ENCODE peak calls at places on chromosomes 5 and 9, in eight cellular contexts. W is ovary; G is tibial artery; Q is CD4-positive, alpha-beta T cell; K is dorsolateral prefrontal cortex; L is RWPE1; A is fibroblast of lung; E is mammary epithelial cell. D is an unnamed sample.
A peak's percentile ranks its signal among the peaks of the same experiment; 100 is the strongest.

GRCh38 chr5:124231794-124232193 is 514.6 kb downstream of the ZNF608 start:
- DNase-seq in W (no peak), G (no peak), Q (no peak), K (no peak), L (no peak), A (no peak), E (no peak), D (no peak)

GRCh38 chr9:116345817-116346216 is 192.2 kb downstream of the PAPPA start:
- DNase-seq in W (no peak), G (no peak), Q (no peak), K (no peak), L (no peak), A (no peak), E (no peak), D (no peak)

GRCh38 chr5:115377468-115378217 is 81.2 kb upstream of the CCDC112 start:
- DNase-seq in W (no peak), G (no peak), Q (no peak), K (no peak), L (peak; percentile 78), A (peak; percentile 93), E (peak; percentile 66), D (peak; percentile 69)

GRCh38 chr5:169226904-169227303 is 74.0 kb downstream of the SLIT3 start:
- DNase-seq in W (no peak), G (no peak), Q (no peak), K (no peak), L (no peak), A (no peak), E (no peak), D (no peak)

GRCh38 chr9:131714161-131714646 is 25.7 kb downstream of the RAPGEF1 start:
- DNase-seq in W (peak; percentile 35), G (peak; percentile 90), Q (no peak), K (no peak), L (peak; percentile 98), A (peak; percentile 94), E (peak; percentile 93), D (peak; percentile 80)

GRCh38 chr5:172276214-172276613 is 7.3 kb downstream of the UBTD2 start:
- DNase-seq in W (no peak), G (no peak), Q (no peak), K (no peak), L (peak; percentile 27), A (no peak), E (peak; percentile 27), D (peak; percentile 4)

GRCh38 chr5:113250341-113250953 is 184.3 kb downstream of the TSSK1B start:
- DNase-seq in W (peak; percentile 84), G (peak; percentile 25), Q (no peak), K (no peak), L (no peak), A (peak; percentile 97), E (no peak), D (peak; percentile 91)

GRCh38 chr5:149001154-149001553 is 61.7 kb downstream of the SH3TC2 start:
- DNase-seq in W (no peak), G (no peak), Q (no peak), K (no peak), L (no peak), A (no peak), E (peak; percentile 63), D (no peak)

GRCh38 chr9:117278020-117278419 is 136.8 kb downstream of the ASTN2 start:
- DNase-seq in W (no peak), G (no peak), Q (no peak), K (no peak), L (no peak), A (no peak), E (no peak), D (no peak)

GRCh38 chr5:72283358-72283757 is 36.7 kb downstream of the MRPS27 start:
- DNase-seq in W (no peak), G (no peak), Q (no peak), K (no peak), L (no peak), A (peak; percentile 9), E (no peak), D (no peak)

GRCh38 chr5:1658665-1659064 is 134.9 kb upstream of the LPCAT1 start:
- DNase-seq in W (no peak), G (no peak), Q (no peak), K (no peak), L (no peak), A (no peak), E (no peak), D (no peak)

GRCh38 chr5:163649522-163649921 is 144.1 kb downstream of the MAT2B start:
- DNase-seq in W (no peak), G (no peak), Q (no peak), K (no peak), L (peak; percentile 65), A (peak; percentile 50), E (peak; percentile 82), D (peak; percentile 0)

GRCh38 chr5:179878222-179879002 is 19.8 kb upstream of the MRNIP start:
- DNase-seq in W (no peak), G (no peak), Q (no peak), K (no peak), L (no peak), A (no peak), E (no peak), D (no peak)

GRCh38 chr9:69801994-69802393 is 18.6 kb upstream of the CFAP95 start:
- DNase-seq in W (no peak), G (no peak), Q (no peak), K (no peak), L (no peak), A (no peak), E (no peak), D (no peak)

GRCh38 chr9:32939576-32939975 is 61.9 kb downstream of the APTX start:
- DNase-seq in W (no peak), G (no peak), Q (no peak), K (no peak), L (no peak), A (no peak), E (peak; percentile 14), D (no peak)

GRCh38 chr5:657570-657969 is 35.6 kb downstream of the TPPP start:
- DNase-seq in W (no peak), G (no peak), Q (no peak), K (no peak), L (peak; percentile 64), A (peak; percentile 95), E (no peak), D (peak; percentile 99)

GRCh38 chr5:142798099-142798768 is 28.1 kb downstream of the ARHGAP26 start:
- DNase-seq in W (no peak), G (peak; percentile 51), Q (no peak), K (no peak), L (no peak), A (no peak), E (no peak), D (no peak)

GRCh38 chr5:141513021-141513626 is 24.2 kb downstream of the PCDHGC5 start:
- DNase-seq in W (peak; percentile 62), G (peak; percentile 48), Q (peak; percentile 19), K (no peak), L (no peak), A (peak; percentile 57), E (no peak), D (peak; percentile 51)

GRCh38 chr5:72307573-72307967 is 12.5 kb downstream of the MRPS27 start:
- DNase-seq in W (no peak), G (no peak), Q (no peak), K (no peak), L (peak; percentile 20), A (peak; percentile 17), E (no peak), D (no peak)

GRCh38 chr9:127568971-127569818 is 42.9 kb upstream of the STXBP1 start:
- DNase-seq in W (peak; percentile 89), G (peak; percentile 81), Q (peak; percentile 67), K (no peak), L (peak; percentile 97), A (peak; percentile 75), E (peak; percentile 80), D (no peak)

GRCh38 chr5:91419136-91419535 is 36.0 kb upstream of the ARRDC3 start:
- DNase-seq in W (no peak), G (no peak), Q (no peak), K (no peak), L (no peak), A (no peak), E (no peak), D (no peak)

DNA sequence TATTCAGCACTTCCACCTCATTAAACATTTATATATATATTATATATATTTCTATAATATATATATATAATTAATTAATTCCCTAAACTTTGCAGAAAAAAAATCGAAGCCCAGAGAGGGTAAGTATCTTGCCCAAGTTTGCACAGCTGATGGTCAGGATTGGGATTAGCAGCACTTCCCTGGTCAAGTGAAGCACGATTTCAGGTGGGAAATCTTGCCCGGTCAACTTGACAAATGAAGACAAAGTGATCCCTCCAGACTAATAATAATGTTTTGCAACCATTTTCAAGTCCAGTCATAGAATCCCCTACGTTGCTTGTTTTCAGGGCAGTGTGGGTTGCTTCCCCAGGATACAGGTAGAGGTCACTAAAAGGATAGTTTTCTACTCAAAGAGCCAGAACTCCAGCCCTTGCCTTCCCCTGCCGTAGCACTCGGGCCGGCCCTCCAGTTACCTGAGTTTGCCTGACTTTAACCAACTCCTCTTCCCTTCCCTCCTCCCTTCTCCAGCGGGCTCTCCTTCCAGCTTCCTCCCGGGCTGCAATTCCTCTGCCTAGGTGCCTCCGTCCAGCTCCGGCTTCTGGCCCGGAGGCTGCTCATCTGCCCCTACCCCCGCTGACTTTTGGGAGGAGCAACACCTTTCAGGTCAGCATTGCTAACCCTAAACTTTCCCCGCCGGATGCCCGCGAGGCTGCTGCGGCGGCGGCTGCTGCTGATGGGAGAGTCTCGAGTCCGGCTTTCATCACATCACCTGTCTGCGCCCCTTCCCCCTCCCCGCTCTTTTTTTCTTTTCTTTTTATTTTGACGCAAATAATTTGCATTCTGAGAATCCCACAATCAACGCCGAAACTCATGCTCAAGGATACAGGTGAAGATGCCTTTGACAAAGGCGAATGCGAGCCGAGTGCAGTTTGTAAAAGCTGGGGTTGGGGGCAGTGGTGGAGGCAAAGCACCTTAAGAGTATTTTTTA is 928 bp downstream of the PRLR start:
- DNase-seq in W (peak; percentile 27), G (no peak), Q (no peak), K (no peak), L (peak; percentile 44), A (no peak), E (peak; percentile 9), D (no peak)
- TF ChIP-seq CTCF in W (no peak), G (no peak), Q (no peak), K (no peak), L (no peak), A (no peak), E (peak; percentile 15), D (peak; percentile 7)

GRCh38 chr9:89497978-89498844 is at the start of gene SEMA4D:
- DNase-seq in W (peak; percentile 85), G (peak; percentile 72), Q (no peak), K (peak; percentile 66), L (peak; percentile 68), A (peak; percentile 36), E (peak; percentile 45), D (peak; percentile 11)
- H3K27ac ChIP-seq in W (peak within 1 kb of the TSS; percentile 68), G (peak within 1 kb of the TSS; percentile 39), Q (peak within 1 kb of the TSS; percentile 68), K (peak within 1 kb of the TSS; percentile 83), L (no peak within 1 kb of the TSS), A (no peak within 1 kb of the TSS), E (no peak within 1 kb of the TSS), D (no peak within 1 kb of the TSS)

DNA sequence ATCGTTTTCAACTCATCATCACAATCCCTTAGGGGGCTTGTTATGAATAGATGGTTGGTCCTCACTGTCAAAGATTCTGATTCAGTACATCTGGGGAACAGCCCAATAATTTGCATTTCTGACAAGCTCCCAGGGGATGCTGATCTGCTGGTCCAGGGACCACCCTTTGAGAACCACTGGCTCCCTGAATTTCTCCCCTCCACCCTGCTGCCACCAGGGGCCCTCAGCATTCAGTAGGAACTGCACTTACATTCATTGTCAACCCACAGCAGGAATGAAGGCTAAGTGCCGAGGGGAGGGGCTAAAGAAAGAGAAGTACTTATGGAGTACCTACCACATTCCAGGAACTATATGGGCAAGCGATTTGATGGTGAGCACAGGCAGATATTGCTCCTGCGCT is 85.9 kb downstream of the BOD1 start:
- DNase-seq in W (no peak), G (no peak), Q (no peak), K (no peak), L (no peak), A (no peak), E (peak; percentile 4), D (no peak)
- TF ChIP-seq CTCF in W (no peak), G (no peak), Q (no peak), K (no peak), L (no peak), A (no peak), E (peak; percentile 2), D (peak; percentile 59)

GRCh38 chr9:110095238-110095637 is 112.7 kb downstream of the C9orf152 start:
- DNase-seq in W (no peak), G (no peak), Q (no peak), K (no peak), L (no peak), A (peak; percentile 73), E (no peak), D (peak; percentile 69)
- H3K27ac ChIP-seq in W (no peak overlapping the region), G (peak overlapping the region; percentile 54), Q (no peak overlapping the region), K (no peak overlapping the region), L (peak overlapping the region; percentile 31), A (peak overlapping the region; percentile 42), E (peak overlapping the region; percentile 14), D (peak overlapping the region; percentile 58)

D was measured in brain microvascular endothelial cell.